ENCODE peak calls at places on chromosomes 4 and X, in nine cellular contexts. K is lower leg skin, D is left ventricle myocardium inferior, V is sigmoid colon, O is ovary, F is thoracic aorta, M is tibial artery, X is fibroblast of lung, W is GM12865. G is an unnamed sample.

GRCh38 chr4:7752649-7753048 is 187.0 kb downstream of the AFAP1 start:
- DNase-seq in K (no peak), D (no peak), V (no peak), O (no peak), F (no peak), M (no peak), X (no peak), W (no peak), G (no peak)

GRCh38 chrX:119181491-119181890 is 53.9 kb upstream of the KIAA1210 start:
- DNase-seq in K (no peak), D (no peak), V (no peak), O (no peak), F (no peak), M (no peak), X (no peak), W (no peak), G (no peak)

GRCh38 chrX:102712216-102712966 is at the start of gene GPRASP2:
- DNase-seq in K (peak), D (peak), V (peak), O (peak), F (no peak), M (peak), X (no peak), W (peak), G (no peak)

GRCh38 chr4:663438-664428 is 10.3 kb downstream of the ATP5ME start:
- DNase-seq in K (no peak), D (peak), V (peak), O (peak), F (no peak), M (no peak), X (no peak), W (peak), G (no peak)

GRCh38 chr4:15805583-15806517 is 27.7 kb downstream of the CD38 start:
- DNase-seq in K (no peak), D (no peak), V (no peak), O (no peak), F (no peak), M (no peak), X (peak), W (peak), G (no peak)

GRCh38 chrX:115940888-115941332 is 229.6 kb upstream of the AGTR2 start:
- DNase-seq in K (no peak), D (no peak), V (peak), O (peak), F (no peak), M (peak), X (peak), W (peak), G (no peak)

GRCh38 chr4:93285346-93285745 is 543.2 kb upstream of the ATOH1 start:
- DNase-seq in K (no peak), D (no peak), V (no peak), O (no peak), F (no peak), M (no peak), X (no peak), W (no peak), G (no peak)

GRCh38 chrX:100720301-100720700 is 11.6 kb downstream of the SYTL4 start:
- DNase-seq in K (no peak), D (no peak), V (no peak), O (no peak), F (no peak), M (no peak), X (no peak), W (no peak), G (no peak)

GRCh38 chr4:73704314-73705055 is 35.9 kb upstream of the CXCL8 start:
- DNase-seq in K (peak), D (no peak), V (peak), O (peak), F (peak), M (peak), X (peak), W (no peak), G (peak)

GRCh38 chrX:8201896-8202331 is 30.8 kb upstream of the VCX2 start:
- DNase-seq in K (no peak), D (peak), V (no peak), O (no peak), F (no peak), M (no peak), X (peak), W (no peak), G (no peak)

GRCh38 chr4:89023140-89023539 is 33.8 kb downstream of the FAM13A start:
- DNase-seq in K (no peak), D (no peak), V (no peak), O (no peak), F (no peak), M (no peak), X (no peak), W (no peak), G (no peak)

GRCh38 chrX:48522291-48522690 is 683 bp downstream of the EBP start:
- DNase-seq in K (no peak), D (no peak), V (peak), O (no peak), F (no peak), M (no peak), X (no peak), W (no peak), G (no peak)

GRCh38 chr4:159141193-159141592 is 38.3 kb downstream of the RAPGEF2 start:
- DNase-seq in K (no peak), D (no peak), V (no peak), O (no peak), F (no peak), M (no peak), X (peak), W (no peak), G (no peak)

GRCh38 chr4:5378002-5378401 is 326.7 kb downstream of the STK32B start:
- DNase-seq in K (no peak), D (no peak), V (no peak), O (no peak), F (no peak), M (no peak), X (no peak), W (peak), G (no peak)

GRCh38 chr4:101081166-101081565 is 266.2 kb downstream of the PPP3CA start:
- DNase-seq in K (no peak), D (no peak), V (no peak), O (no peak), F (no peak), M (no peak), X (no peak), W (no peak), G (no peak)

GRCh38 chrX:14872851-14873675 is at the start of the genes FANCB and MOSPD2:
- DNase-seq in K (peak), D (peak), V (peak), O (peak), F (peak), M (peak), X (peak), W (peak), G (peak)

GRCh38 chr4:113222006-113222405 is 172.6 kb downstream of the ANK2 start:
- DNase-seq in K (no peak), D (no peak), V (no peak), O (no peak), F (no peak), M (no peak), X (no peak), W (no peak), G (peak)

GRCh38 chr4:11589676-11590075 is 161.0 kb upstream of the HS3ST1 start:
- DNase-seq in K (no peak), D (no peak), V (no peak), O (no peak), F (no peak), M (no peak), X (no peak), W (no peak), G (no peak)

GRCh38 chrX:24113161-24113560 is 36.4 kb upstream of the ZFX start:
- DNase-seq in K (no peak), D (no peak), V (no peak), O (no peak), F (no peak), M (no peak), X (peak), W (no peak), G (peak)

GRCh38 chr4:56506110-56506705 is 617 bp downstream of the ARL9 start:
- DNase-seq in K (no peak), D (no peak), V (no peak), O (no peak), F (no peak), M (no peak), X (peak), W (no peak), G (no peak)

GRCh38 chrX:20143111-20143510 is 1.5 kb upstream of the EIF1AX start:
- DNase-seq in K (no peak), D (no peak), V (no peak), O (no peak), F (no peak), M (no peak), X (no peak), W (no peak), G (no peak)

GRCh38 chr4:107419052-107419451 is 301.0 kb downstream of the PAPSS1 start:
- DNase-seq in K (no peak), D (no peak), V (no peak), O (no peak), F (no peak), M (no peak), X (no peak), W (no peak), G (no peak)

GRCh38 chr4:112426416-112426815 is 89.6 kb downstream of the NEUROG2 start:
- DNase-seq in K (no peak), D (no peak), V (no peak), O (no peak), F (no peak), M (no peak), X (no peak), W (no peak), G (no peak)

GRCh38 chr4:185040523-185040922 is 22.2 kb downstream of the HELT start:
- DNase-seq in K (no peak), D (no peak), V (no peak), O (no peak), F (no peak), M (no peak), X (no peak), W (no peak), G (no peak)

GRCh38 chr4:34824515-34824914 is 1419.8 kb downstream of the ARAP2 start:
- DNase-seq in K (no peak), D (no peak), V (no peak), O (no peak), F (no peak), M (no peak), X (no peak), W (no peak), G (no peak)

GRCh38 chrX:150362599-150363481 is at the start of gene MAMLD1:
- DNase-seq in K (peak), D (peak), V (peak), O (peak), F (peak), M (peak), X (peak), W (peak), G (no peak)

GRCh38 chr4:106316773-106317409 is 541 bp downstream of the AIMP1 start:
- DNase-seq in K (no peak), D (no peak), V (no peak), O (no peak), F (no peak), M (no peak), X (no peak), W (peak), G (no peak)

GRCh38 chr4:106315476-106315967 is 487 bp downstream of the TBCK start:
- DNase-seq in K (no peak), D (no peak), V (no peak), O (no peak), F (no peak), M (no peak), X (peak), W (no peak), G (no peak)

GRCh38 chr4:106312997-106313522 is 2.9 kb downstream of the TBCK start:
- DNase-seq in K (no peak), D (no peak), V (no peak), O (no peak), F (no peak), M (no peak), X (no peak), W (no peak), G (no peak)

GRCh38 chr4:106315968-106316772 is at the start of the genes AIMP1 and TBCK:
- DNase-seq in K (peak), D (peak), V (peak), O (peak), F (peak), M (peak), X (peak), W (peak), G (peak)

DNA sequence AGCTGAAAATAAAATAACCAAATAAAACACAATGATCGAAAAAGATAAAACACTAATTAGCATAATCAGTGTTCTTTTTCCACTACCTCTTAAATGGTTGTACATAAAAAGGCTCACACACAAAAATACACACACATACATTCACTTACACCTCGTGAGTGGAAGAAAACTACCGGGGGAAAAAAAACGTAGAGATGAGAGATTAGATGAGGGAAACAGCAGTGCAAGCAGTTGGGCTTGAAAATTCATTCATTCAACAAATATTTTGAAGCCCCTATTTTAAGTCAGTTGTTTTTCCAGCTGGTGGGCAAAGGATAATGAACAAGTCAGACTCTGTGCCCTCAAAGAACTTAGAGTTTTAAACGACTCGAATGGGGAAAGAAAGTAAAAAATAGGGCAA is 1.0 kb downstream of the TBCK start:
- DNase-seq in K (no peak), D (no peak), V (no peak), O (no peak), F (no peak), M (no peak), X (no peak), W (no peak), G (no peak)
- H3K4me3 ChIP-seq in K (no peak), D (peak), V (peak), O (peak), F (peak), M (peak), X (peak), W (peak), G (peak)

GRCh38 chrX:136639506-136640176 is 8.3 kb upstream of the CD40LG start:
- DNase-seq in K (no peak), D (no peak), V (no peak), O (no peak), F (no peak), M (no peak), X (no peak), W (no peak), G (no peak)
- TF ChIP-seq CTCF in K (no peak), D (no peak), V (no peak), O (no peak), F (no peak), M (no peak), X (no peak), W (no peak), G (no peak)

DNA sequence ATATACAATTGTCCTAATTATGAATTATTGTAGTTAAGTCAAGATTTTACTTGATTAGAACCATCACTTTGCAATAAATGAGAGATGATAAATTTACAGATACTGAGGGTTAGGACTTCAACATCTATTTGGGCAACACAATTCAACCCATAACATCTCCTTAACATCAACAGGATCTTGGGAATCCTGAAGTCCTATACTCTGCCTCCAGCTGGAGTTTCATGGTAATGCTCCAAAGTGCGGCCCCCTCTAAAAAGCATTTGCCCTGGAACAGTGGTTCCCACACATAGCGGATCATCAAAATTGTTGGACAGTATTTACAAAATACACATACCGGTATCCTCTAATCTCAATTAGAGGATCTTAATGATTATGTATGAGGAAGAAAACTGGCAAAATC is 618.6 kb downstream of the CENPC start:
- DNase-seq in K (no peak), D (no peak), V (no peak), O (no peak), F (no peak), M (no peak), X (no peak), W (no peak), G (no peak)
- H3K4me3 ChIP-seq in K (no peak), D (no peak), V (no peak), O (no peak), F (no peak), M (no peak), X (no peak), W (no peak), G (no peak)

GRCh38 chrX:130083107-130083490 is 27.2 kb downstream of the ELF4 start:
- DNase-seq in K (no peak), D (no peak), V (no peak), O (no peak), F (no peak), M (no peak), X (no peak), W (peak), G (no peak)

GRCh38 chrX:130085551-130085986 is 24.7 kb downstream of the ELF4 start:
- DNase-seq in K (no peak), D (no peak), V (no peak), O (no peak), F (no peak), M (no peak), X (no peak), W (peak), G (no peak)

GRCh38 chrX:130084651-130085237 is 25.6 kb downstream of the ELF4 start:
- DNase-seq in K (no peak), D (no peak), V (no peak), O (no peak), F (no peak), M (no peak), X (no peak), W (peak), G (no peak)

GRCh38 chrX:130083656-130084382 is 26.5 kb downstream of the ELF4 start:
- DNase-seq in K (no peak), D (no peak), V (no peak), O (no peak), F (no peak), M (no peak), X (no peak), W (peak), G (no peak)

GRCh38 chrX:130086414-130087207 is 23.7 kb downstream of the ELF4 start:
- DNase-seq in K (no peak), D (no peak), V (no peak), O (no peak), F (no peak), M (no peak), X (no peak), W (peak), G (no peak)
- TF ChIP-seq CTCF in K (no peak), D (no peak), V (no peak), O (no peak), F (no peak), M (no peak), X (no peak), W (no peak), G (no peak)

GRCh38 chr4:183407635-183408463 is 36.6 kb upstream of the CDKN2AIP start:
- DNase-seq in K (no peak), D (no peak), V (peak), O (no peak), F (no peak), M (peak), X (no peak), W (no peak), G (no peak)
- H3K4me3 ChIP-seq in K (no peak), D (peak), V (peak), O (peak), F (peak), M (peak), X (peak), W (peak), G (peak)

GRCh38 chrX:143437439-143437838 is 79.8 kb downstream of the SPANXN3 start:
- DNase-seq in K (no peak), D (no peak), V (no peak), O (no peak), F (no peak), M (no peak), X (no peak), W (peak), G (no peak)
- TF ChIP-seq CTCF in K (no peak), D (peak), V (no peak), O (no peak), F (no peak), M (no peak), X (no peak), W (peak), G (no peak)

GRCh38 chr4:38582445-38582844 is 81.6 kb upstream of the KLF3 start:
- DNase-seq in K (no peak), D (no peak), V (no peak), O (no peak), F (no peak), M (no peak), X (no peak), W (no peak), G (no peak)
- H3K4me3 ChIP-seq in K (no peak), D (no peak), V (no peak), O (no peak), F (no peak), M (no peak), X (no peak), W (no peak), G (no peak)

GRCh38 chr4:151045907-151046306 is 30.8 kb upstream of the LRBA start:
- DNase-seq in K (peak), D (no peak), V (no peak), O (no peak), F (no peak), M (no peak), X (no peak), W (peak), G (no peak)
- TF ChIP-seq CTCF in K (no peak), D (no peak), V (no peak), O (no peak), F (no peak), M (no peak), X (no peak), W (peak), G (no peak)

G was measured in BJ.